ENCODE peak calls at places on chromosome 2, in six cellular contexts. I is transverse colon, A is psoas muscle, G is H9, U is upper lobe of right lung, H is left lung. V is an unnamed sample.

GRCh38 chr2:120499784-120500495 is 154.0 kb downstream of the INHBB start:
- DNase-seq in I (no peak), A (peak; percentile 64), U (peak; percentile 45), G (no peak), H (no peak), V (no peak)

GRCh38 chr2:47226124-47227040 is 71.3 kb upstream of the STPG4 start:
- DNase-seq in A (no peak), I (no peak), H (no peak), U (no peak), G (no peak), V (no peak)

GRCh38 chr2:54520687-54521086 is 64.6 kb downstream of the SPTBN1 start:
- DNase-seq in G (no peak), I (no peak), H (no peak), U (no peak), A (no peak), V (no peak)

GRCh38 chr2:39994151-39994550 is 215.1 kb upstream of the THUMPD2 start:
- DNase-seq in U (no peak), G (no peak), H (no peak), A (no peak), I (no peak), V (no peak)

GRCh38 chr2:174600349-174600748 is 2.7 kb upstream of the WIPF1 start:
- DNase-seq in I (no peak), U (no peak), A (no peak), H (no peak), G (no peak), V (no peak)

GRCh38 chr2:149743842-149744468 is 156.4 kb upstream of the MMADHC start:
- DNase-seq in A (no peak), U (no peak), G (no peak), H (no peak), I (no peak), V (no peak)

GRCh38 chr2:12051831-12052230 is 305.4 kb downstream of the LPIN1 start:
- DNase-seq in U (no peak), A (no peak), I (no peak), H (no peak), G (no peak), V (no peak)

GRCh38 chr2:132923787-132924186 is 253.8 kb upstream of the LYPD1 start:
- DNase-seq in H (no peak), A (no peak), U (no peak), G (no peak), I (no peak), V (no peak)

GRCh38 chr2:112884869-112885502 is 26.0 kb upstream of the IL37 start:
- DNase-seq in G (peak; percentile 84), A (peak; percentile 18), H (peak; percentile 80), I (peak; percentile 76), U (no peak), V (peak; percentile 61)

GRCh38 chr2:19844750-19845149 is 57.0 kb downstream of the TTC32 start:
- DNase-seq in H (no peak), A (no peak), I (no peak), U (no peak), G (no peak), V (no peak)

GRCh38 chr2:121038831-121039230 is 246.2 kb downstream of the TFCP2L1 start:
- DNase-seq in U (peak; percentile 81), H (no peak), I (no peak), G (peak; percentile 45), A (no peak), V (no peak)

GRCh38 chr2:193556766-193557470 is 1362.2 kb upstream of the TMEFF2 start:
- DNase-seq in U (no peak), H (no peak), G (no peak), I (no peak), A (no peak), V (no peak)

GRCh38 chr2:103410221-103410620 is 648.4 kb downstream of the TMEM182 start:
- DNase-seq in H (no peak), A (no peak), I (no peak), G (no peak), U (no peak), V (no peak)

GRCh38 chr2:3527886-3528785 is 8.8 kb upstream of the ADI1 start:
- DNase-seq in H (peak; percentile 76), A (no peak), G (no peak), I (no peak), U (no peak), V (no peak)

GRCh38 chr2:239278361-239278760 is 122.5 kb downstream of the HDAC4 start:
- DNase-seq in U (peak; percentile 10), G (no peak), H (no peak), I (no peak), A (no peak), V (no peak)

GRCh38 chr2:48482313-48482712 is 47.6 kb upstream of the STON1 start:
- DNase-seq in G (no peak), A (no peak), U (no peak), H (no peak), I (no peak), V (no peak)

GRCh38 chr2:83221258-83221657 is 1237.8 kb downstream of the SUCLG1 start:
- DNase-seq in U (no peak), I (no peak), A (no peak), H (no peak), G (no peak), V (no peak)

GRCh38 chr2:96135171-96135570 is 3.1 kb downstream of the ASTL start:
- DNase-seq in U (no peak), A (no peak), G (no peak), H (peak; percentile 50), I (no peak), V (no peak)

GRCh38 chr2:96129528-96130120 is 8.7 kb downstream of the ASTL start:
- DNase-seq in G (no peak), U (no peak), I (no peak), A (no peak), H (peak; percentile 57), V (no peak)

GRCh38 chr2:96134421-96134820 is 3.9 kb downstream of the ASTL start:
- DNase-seq in U (no peak), A (no peak), I (no peak), G (no peak), H (peak; percentile 61), V (no peak)

GRCh38 chr2:96131818-96132745 is 6.2 kb downstream of the ASTL start:
- DNase-seq in U (no peak), I (no peak), H (peak; percentile 53), G (no peak), A (no peak), V (no peak)

GRCh38 chr2:96131152-96131817 is 7.0 kb downstream of the ASTL start:
- DNase-seq in A (no peak), H (peak; percentile 23), I (no peak), G (no peak), U (no peak), V (no peak)
- TF ChIP-seq CTCF in A (no peak), H (no peak), I (no peak), G (no peak), U (no peak), V (no peak)

GRCh38 chr2:22850310-22850709 is 534.7 kb upstream of the KLHL29 start:
- DNase-seq in G (no peak), I (no peak), U (no peak), H (no peak), A (no peak), V (no peak)

GRCh38 chr2:22854588-22854987 is 530.4 kb upstream of the KLHL29 start:
- DNase-seq in A (no peak), U (no peak), H (no peak), I (no peak), G (no peak), V (no peak)

GRCh38 chr2:22855081-22855480 is 529.9 kb upstream of the KLHL29 start:
- DNase-seq in G (no peak), I (no peak), A (no peak), H (no peak), U (no peak), V (no peak)

GRCh38 chr2:22855761-22856184 is 529.2 kb upstream of the KLHL29 start:
- DNase-seq in A (no peak), H (peak; percentile 67), G (no peak), I (no peak), U (no peak), V (no peak)
- H3K27ac ChIP-seq in A (no peak overlapping the region), H (no peak overlapping the region), G (no peak overlapping the region), I (no peak overlapping the region), U (no peak overlapping the region), V (no peak overlapping the region)

GRCh38 chr2:74572178-74572925 is 17.8 kb downstream of the DOK1 start:
- DNase-seq in H (no peak), G (no peak), I (no peak), A (no peak), U (no peak), V (no peak)
- TF ChIP-seq CTCF in H (no peak), G (peak; percentile 65), I (no peak), A (no peak), U (no peak), V (no peak)

DNA sequence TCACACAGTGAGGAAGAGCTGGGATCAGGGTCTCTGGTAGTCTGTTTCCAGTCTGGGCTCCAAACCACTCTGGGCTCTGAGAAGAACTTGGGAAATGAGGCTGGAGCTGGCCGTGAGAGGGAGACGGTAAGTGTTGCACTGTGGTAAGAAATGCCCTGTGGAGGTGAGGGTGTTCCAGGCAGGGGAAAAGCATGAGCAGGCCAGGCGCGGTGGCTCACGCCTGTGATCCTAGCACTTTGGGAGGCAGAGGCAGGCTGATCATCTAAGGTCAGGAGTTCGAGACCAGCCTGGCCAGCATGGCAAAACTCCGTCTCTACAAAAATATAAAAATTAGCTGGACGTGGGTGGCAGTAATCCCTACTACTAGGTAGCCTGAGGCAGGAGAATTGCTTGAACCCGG is 14.3 kb upstream of the DES start:
- DNase-seq in I (no peak), H (no peak), G (no peak), A (no peak), U (no peak), V (no peak)
- H3K27ac ChIP-seq in I (peak overlapping the region; percentile 79), H (no peak overlapping the region), G (no peak overlapping the region), A (peak overlapping the region; percentile 98), U (no peak overlapping the region), V (no peak overlapping the region)